ENCODE peak calls at places on chromosomes 7 and 10, in six cellular contexts. K, V, L, T, N and G are unnamed samples.

GRCh38 chr7:125033506-125033905 is 103.9 kb upstream of the POT1 start:
- DNase-seq in K (no peak), V (no peak), L (no peak), T (no peak), N (no peak), G (no peak)

GRCh38 chr10:79322616-79323566 is 24.4 kb upstream of the PPIF start:
- DNase-seq in K (peak), V (peak), L (peak), T (no peak), N (peak), G (peak)

GRCh38 chr10:69631566-69631965 is 1.5 kb downstream of the FAM241B start:
- DNase-seq in K (no peak), V (no peak), L (no peak), T (no peak), N (no peak), G (no peak)

GRCh38 chr7:44212581-44213184 is 11.9 kb downstream of the YKT6 start:
- DNase-seq in K (no peak), V (no peak), L (no peak), T (no peak), N (no peak), G (no peak)

GRCh38 chr10:112952282-112952991 is 2.4 kb downstream of the TCF7L2 start:
- DNase-seq in K (no peak), V (no peak), L (peak), T (no peak), N (no peak), G (peak)

GRCh38 chr10:24415455-24416169 is 206.7 kb downstream of the KIAA1217 start:
- DNase-seq in K (no peak), V (no peak), L (no peak), T (no peak), N (no peak), G (no peak)

GRCh38 chr7:106418526-106418925 is 133.7 kb upstream of the NAMPT start:
- DNase-seq in K (peak), V (no peak), L (no peak), T (no peak), N (no peak), G (peak)

GRCh38 chr7:133931053-133931452 is 196.1 kb upstream of the LRGUK start:
- DNase-seq in K (no peak), V (no peak), L (no peak), T (peak), N (no peak), G (peak)

GRCh38 chr7:93944673-93945072 is 23.1 kb downstream of the GNG11 start:
- DNase-seq in K (no peak), V (no peak), L (no peak), T (no peak), N (no peak), G (no peak)

GRCh38 chr10:133307776-133308430 is 769 bp downstream of the TUBGCP2 start:
- DNase-seq in K (peak), V (peak), L (peak), T (peak), N (peak), G (peak)

GRCh38 chr10:90993340-90993739 is 72.5 kb upstream of the ANKRD1 start:
- DNase-seq in K (no peak), V (no peak), L (no peak), T (no peak), N (no peak), G (no peak)

GRCh38 chr7:137985253-137985896 is 16.5 kb downstream of the CREB3L2 start:
- DNase-seq in K (no peak), V (no peak), L (no peak), T (no peak), N (no peak), G (no peak)

GRCh38 chr7:86916277-86916825 is 143.1 kb downstream of the ELAPOR2 start:
- DNase-seq in K (no peak), V (no peak), L (no peak), T (no peak), N (no peak), G (no peak)

GRCh38 chr7:79610301-79610700 is 156.8 kb upstream of the MAGI2 start:
- DNase-seq in K (no peak), V (no peak), L (no peak), T (no peak), N (no peak), G (no peak)

GRCh38 chr10:113034008-113034407 is 84.0 kb downstream of the TCF7L2 start:
- DNase-seq in K (no peak), V (no peak), L (no peak), T (no peak), N (no peak), G (no peak)

GRCh38 chr7:83204715-83205114 is 42.0 kb upstream of the PCLO start:
- DNase-seq in K (no peak), V (no peak), L (no peak), T (no peak), N (no peak), G (no peak)

GRCh38 chr7:41481353-41481752 is 221.5 kb downstream of the INHBA start:
- DNase-seq in K (no peak), V (no peak), L (no peak), T (no peak), N (no peak), G (no peak)

GRCh38 chr10:131258256-131258655 is 53.3 kb downstream of the TCERG1L start:
- DNase-seq in K (no peak), V (no peak), L (no peak), T (no peak), N (no peak), G (no peak)

GRCh38 chr7:33554576-33554975 is 350.8 kb upstream of the BMPER start:
- DNase-seq in K (no peak), V (no peak), L (no peak), T (no peak), N (no peak), G (no peak)

GRCh38 chr7:1539346-1540321 is 9.1 kb downstream of the MAFK start:
- DNase-seq in K (peak), V (no peak), L (no peak), T (no peak), N (no peak), G (no peak)

GRCh38 chr10:61747341-61747740 is 84.6 kb downstream of the CABCOCO1 start:
- DNase-seq in K (no peak), V (no peak), L (no peak), T (no peak), N (no peak), G (peak)

GRCh38 chr10:91556691-91557529 is 76.0 kb downstream of the PPP1R3C start:
- DNase-seq in K (no peak), V (no peak), L (no peak), T (no peak), N (no peak), G (no peak)

GRCh38 chr7:138750473-138750872 is 47.3 kb upstream of the TMEM213 start:
- DNase-seq in K (no peak), V (no peak), L (no peak), T (no peak), N (no peak), G (no peak)

GRCh38 chr10:101843032-101843991 is at the start of gene KCNIP2:
- DNase-seq in K (no peak), V (no peak), L (peak), T (peak), N (peak), G (no peak)

GRCh38 chr7:104272767-104273384 is 55.5 kb upstream of the LHFPL3 start:
- DNase-seq in K (peak), V (peak), L (no peak), T (no peak), N (no peak), G (no peak)

GRCh38 chr10:126063353-126063791 is 167.0 kb downstream of the FANK1 start:
- DNase-seq in K (peak), V (peak), L (no peak), T (no peak), N (no peak), G (peak)